ENCODE peak calls at places on chromosome 10, in six cellular contexts. X is fibroblast of the conjunctiva, W is NCI-H2171 treated with DMSO at 0.1 percent for 48 hours, M is left cardiac atrium, F is ureter, U is NCI-H460. A is an unnamed sample.

GRCh38 chr10:97823734-97824133 is 25.9 kb upstream of the GOLGA7B start:
- DNase-seq in X (no peak), W (no peak), M (peak), F (no peak), U (no peak), A (no peak)

GRCh38 chr10:86876748-86877147 is 80.7 kb downstream of the MMRN2 start:
- DNase-seq in X (no peak), W (no peak), M (no peak), F (no peak), U (no peak), A (no peak)

GRCh38 chr10:117537436-117537903 is 5.1 kb upstream of the EMX2 start:
- DNase-seq in X (no peak), W (no peak), M (peak), F (no peak), U (peak), A (no peak)

GRCh38 chr10:90674927-90675326 is 182.9 kb downstream of the HTR7 start:
- DNase-seq in X (peak), W (no peak), M (peak), F (no peak), U (no peak), A (no peak)

GRCh38 chr10:102752266-102752930 is 8.7 kb downstream of the WBP1L start:
- DNase-seq in X (no peak), W (no peak), M (no peak), F (no peak), U (no peak), A (no peak)

GRCh38 chr10:132987671-132988571 is 45.6 kb upstream of the CFAP46 start:
- DNase-seq in X (peak), W (peak), M (peak), F (no peak), U (peak), A (no peak)

GRCh38 chr10:27911645-27912044 is 87.2 kb downstream of the ODAD2 start:
- DNase-seq in X (no peak), W (no peak), M (no peak), F (no peak), U (no peak), A (no peak)

GRCh38 chr10:22925088-22925487 is 2.8 kb upstream of the ARMC3 start:
- DNase-seq in X (no peak), W (no peak), M (no peak), F (no peak), U (no peak), A (no peak)

GRCh38 chr10:78185693-78186055 is 152.0 kb downstream of the RPS24 start:
- DNase-seq in X (no peak), W (no peak), M (peak), F (no peak), U (no peak), A (no peak)

GRCh38 chr10:43125881-43126731 is 12.1 kb upstream of the CSGALNACT2 start:
- DNase-seq in X (no peak), W (no peak), M (no peak), F (peak), U (no peak), A (peak)

GRCh38 chr10:97991875-97992274 is 38.5 kb downstream of the CRTAC1 start:
- DNase-seq in X (no peak), W (no peak), M (no peak), F (no peak), U (peak), A (no peak)

GRCh38 chr10:63703740-63704345 is 182.6 kb downstream of the REEP3 start:
- DNase-seq in X (no peak), W (no peak), M (no peak), F (no peak), U (no peak), A (peak)

GRCh38 chr10:79582096-79582495 is 21.9 kb upstream of the SFTPA2 start:
- DNase-seq in X (no peak), W (no peak), M (no peak), F (no peak), U (no peak), A (no peak)

GRCh38 chr10:45061982-45062381 is 61.3 kb downstream of the ZNF22 start:
- DNase-seq in X (no peak), W (no peak), M (no peak), F (no peak), U (no peak), A (no peak)

GRCh38 chr10:4775808-4776207 is 50.2 kb upstream of the AKR1E2 start:
- DNase-seq in X (no peak), W (no peak), M (no peak), F (no peak), U (no peak), A (no peak)

GRCh38 chr10:72601144-72601543 is 24.7 kb downstream of the MICU1 start:
- DNase-seq in X (no peak), W (no peak), M (no peak), F (no peak), U (no peak), A (no peak)

GRCh38 chr10:96548589-96548988 is 34.9 kb upstream of the TLL2 start:
- DNase-seq in X (no peak), W (peak), M (peak), F (no peak), U (no peak), A (no peak)

GRCh38 chr10:89164080-89164479 is 43.0 kb downstream of the CH25H start:
- DNase-seq in X (no peak), W (no peak), M (no peak), F (no peak), U (no peak), A (no peak)

GRCh38 chr10:69819713-69820506 is 18.2 kb downstream of the COL13A1 start:
- DNase-seq in X (no peak), W (no peak), M (no peak), F (no peak), U (no peak), A (no peak)

GRCh38 chr10:127151541-127151940 is 44.9 kb downstream of the INSYN2A start:
- DNase-seq in X (no peak), W (no peak), M (no peak), F (no peak), U (no peak), A (no peak)

GRCh38 chr10:4698075-4698474 is 127.9 kb upstream of the AKR1E2 start:
- DNase-seq in X (no peak), W (no peak), M (no peak), F (no peak), U (no peak), A (no peak)

GRCh38 chr10:103448751-103449150 is 3.4 kb downstream of the CALHM2 start:
- DNase-seq in X (peak), W (no peak), M (peak), F (no peak), U (peak), A (no peak)

GRCh38 chr10:59099536-59099935 is 76.9 kb upstream of the PHYHIPL start:
- DNase-seq in X (no peak), W (no peak), M (no peak), F (no peak), U (no peak), A (no peak)

GRCh38 chr10:103710490-103710889 is 144.9 kb downstream of the SH3PXD2A start:
- DNase-seq in X (no peak), W (no peak), M (no peak), F (no peak), U (no peak), A (no peak)

GRCh38 chr10:77716943-77717735 is 79.5 kb upstream of the KCNMA1 start:
- DNase-seq in X (no peak), W (peak), M (no peak), F (no peak), U (no peak), A (no peak)

GRCh38 chr10:133554600-133554999 is 10.8 kb downstream of the SYCE1 start:
- DNase-seq in X (no peak), W (no peak), M (no peak), F (no peak), U (no peak), A (no peak)

GRCh38 chr10:25261571-25261970 is 86.8 kb downstream of the GPR158 start:
- DNase-seq in X (no peak), W (no peak), M (no peak), F (no peak), U (no peak), A (no peak)

GRCh38 chr10:71974489-71975011 is 10.4 kb downstream of the CHST3 start:
- DNase-seq in X (peak), W (no peak), M (peak), F (no peak), U (peak), A (no peak)

GRCh38 chr10:132411561-132412253 is 14.7 kb downstream of the PWWP2B start:
- DNase-seq in X (no peak), W (no peak), M (peak), F (no peak), U (no peak), A (no peak)

GRCh38 chr10:113592380-113592779 is 39.5 kb downstream of the HABP2 start:
- DNase-seq in X (no peak), W (no peak), M (no peak), F (no peak), U (no peak), A (no peak)

GRCh38 chr10:119824299-119824698 is 48.3 kb downstream of the MCMBP start:
- DNase-seq in X (no peak), W (no peak), M (no peak), F (no peak), U (no peak), A (no peak)

GRCh38 chr10:3774018-3774813 is 10.8 kb downstream of the KLF6 start:
- DNase-seq in X (no peak), W (no peak), M (no peak), F (no peak), U (no peak), A (peak)

GRCh38 chr10:128695931-128696330 is 569.7 kb upstream of the MKI67 start:
- DNase-seq in X (no peak), W (no peak), M (no peak), F (no peak), U (no peak), A (no peak)

GRCh38 chr10:116848032-116848911 is 1.0 kb upstream of the ENO4 start:
- DNase-seq in X (no peak), W (no peak), M (no peak), F (no peak), U (no peak), A (no peak)

GRCh38 chr10:73762915-73763314 is 18.7 kb downstream of the SEC24C start:
- DNase-seq in X (no peak), W (no peak), M (no peak), F (no peak), U (no peak), A (no peak)

GRCh38 chr10:62127975-62128374 is 140.7 kb downstream of the RTKN2 start:
- DNase-seq in X (no peak), W (no peak), M (no peak), F (no peak), U (no peak), A (no peak)

GRCh38 chr10:12513775-12514663 is 164.7 kb downstream of the CAMK1D start:
- DNase-seq in X (no peak), W (peak), M (no peak), F (peak), U (no peak), A (peak)

GRCh38 chr10:6416892-6417512 is 163.1 kb downstream of the PRKCQ start:
- DNase-seq in X (no peak), W (no peak), M (no peak), F (no peak), U (peak), A (no peak)

A was measured in left lobe of liver.